ENCODE peak calls at places on chromosomes 5 and 9, in six cellular contexts. B, K, Q, A, F and L are unnamed samples.

GRCh38 chr5:131515348-131515747 is 119.7 kb downstream of the RAPGEF6 start:
- DNase-seq in B (no peak), K (no peak), Q (no peak), A (no peak), F (no peak), L (no peak)

GRCh38 chr5:109102291-109102690 is 307.5 kb downstream of the PJA2 start:
- DNase-seq in B (no peak), K (no peak), Q (no peak), A (no peak), F (no peak), L (no peak)

GRCh38 chr9:2065704-2066103 is 50.6 kb downstream of the SMARCA2 start:
- DNase-seq in B (no peak), K (no peak), Q (no peak), A (no peak), F (no peak), L (no peak)

GRCh38 chr9:133484671-133485437 is 6.0 kb upstream of the SLC2A6 start:
- DNase-seq in B (no peak), K (no peak), Q (no peak), A (no peak), F (peak; percentile 32), L (no peak)

GRCh38 chr5:138911441-138911840 is 36.3 kb upstream of the LRRTM2 start:
- DNase-seq in B (no peak), K (no peak), Q (no peak), A (no peak), F (no peak), L (no peak)

GRCh38 chr9:89884356-89885083 is 279.7 kb downstream of the GADD45G start:
- DNase-seq in B (no peak), K (peak; percentile 29), Q (no peak), A (no peak), F (no peak), L (no peak)

GRCh38 chr9:130712564-130713285 is 19.1 kb downstream of the EXOSC2 start:
- DNase-seq in B (peak; percentile 95), K (peak; percentile 95), Q (peak; percentile 96), A (peak; percentile 91), F (peak; percentile 99), L (peak; percentile 98)

GRCh38 chr5:115377468-115378217 is 81.2 kb upstream of the CCDC112 start:
- DNase-seq in B (no peak), K (no peak), Q (peak; percentile 35), A (peak; percentile 4), F (no peak), L (no peak)

GRCh38 chr9:131942076-131942720 is 137.5 kb downstream of the MED27 start:
- DNase-seq in B (no peak), K (no peak), Q (no peak), A (no peak), F (no peak), L (no peak)

DNA sequence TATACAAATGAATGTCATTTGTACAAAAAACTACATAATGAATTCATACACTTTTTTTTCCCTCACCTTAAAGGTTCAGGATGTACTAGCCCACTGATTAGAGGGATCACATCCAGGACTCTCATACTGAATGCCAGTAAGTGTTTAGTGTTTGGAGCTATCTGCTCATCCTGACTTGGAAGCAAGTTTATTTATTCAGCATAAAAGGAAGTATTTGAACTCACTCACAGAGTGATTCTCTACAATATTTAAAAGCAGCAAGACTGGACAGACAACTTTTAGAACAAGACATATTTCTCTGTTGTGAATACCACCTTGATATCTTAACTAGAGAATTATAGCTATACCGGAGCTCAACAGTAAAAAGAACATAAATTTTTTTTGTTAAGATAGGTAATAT is 14.8 kb upstream of the IQGAP2 start:
- DNase-seq in B (no peak), K (no peak), Q (no peak), A (no peak), F (no peak), L (no peak)
- H3K4me1 ChIP-seq in B (peaks cover 84% of the 10 kb centered on the region), K (no peaks in the 10 kb centered on the region), Q (no peaks in the 10 kb centered on the region), A (no peaks in the 10 kb centered on the region), F (peaks cover 2% of the 10 kb centered on the region), L (peaks cover 5% of the 10 kb centered on the region)

DNA sequence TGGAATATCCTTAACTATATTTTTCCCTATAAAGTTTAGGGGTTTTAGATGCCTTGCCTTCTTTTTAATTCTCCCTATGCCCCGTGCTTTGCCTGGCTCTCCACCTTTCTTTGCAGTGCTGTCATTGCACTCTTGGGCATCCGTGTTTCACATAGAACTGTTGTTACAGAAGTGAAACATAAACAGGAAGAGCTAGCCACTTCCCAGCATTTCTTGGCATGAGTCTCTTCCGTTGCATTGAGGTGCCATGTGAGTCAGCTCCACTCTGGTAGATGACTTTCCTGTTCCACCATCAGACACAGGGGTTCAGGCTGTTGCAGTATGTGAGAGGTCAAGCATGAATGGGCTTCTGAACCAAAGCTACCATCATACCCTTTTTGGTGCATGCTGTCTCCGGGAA is 73.4 kb downstream of the ANGPTL2 start:
- DNase-seq in B (no peak), K (peak; percentile 17), Q (no peak), A (peak; percentile 69), F (no peak), L (no peak)
- TF ChIP-seq ZNF274 in B (no peak), K (no peak), Q (no peak), A (no peak), F (no peak), L (no peak)

DNA sequence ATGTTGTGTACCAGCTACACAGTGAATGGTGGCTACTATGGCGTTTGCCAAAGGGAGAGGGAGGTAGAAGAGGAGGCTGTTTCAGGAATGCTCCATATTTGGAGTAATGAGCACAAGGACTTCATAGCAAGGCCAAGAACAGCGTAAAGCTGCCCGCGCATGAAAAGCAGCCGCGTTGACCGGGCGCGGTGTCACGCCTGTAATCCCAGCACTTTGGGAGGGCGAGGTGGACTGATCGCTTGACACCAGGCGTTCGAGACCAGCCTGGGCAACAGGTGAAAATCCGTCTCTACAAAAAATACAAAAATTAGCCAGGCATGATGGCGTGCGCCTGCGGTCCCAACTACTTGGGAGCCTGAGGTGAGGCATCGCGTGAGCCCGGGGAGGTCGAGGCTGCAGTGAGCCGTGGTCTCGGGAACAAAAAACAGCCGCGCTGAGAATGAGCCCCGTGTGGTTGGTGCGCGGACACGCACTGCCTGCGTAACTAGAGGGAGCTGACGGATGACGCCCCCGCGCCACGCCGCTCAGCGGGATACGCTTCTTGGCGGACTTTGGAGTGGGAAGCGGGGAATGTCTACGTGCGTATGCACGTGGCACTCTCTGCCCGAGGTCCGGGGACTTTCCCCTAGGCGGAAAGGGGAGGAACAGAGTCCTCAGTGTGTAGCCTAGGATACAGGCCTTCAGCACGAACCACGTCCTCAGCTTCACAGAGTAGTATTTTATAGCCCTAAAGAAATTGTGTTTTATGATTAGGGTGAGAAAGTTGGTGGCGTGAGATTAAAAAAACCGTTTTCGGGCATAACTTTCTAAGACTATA is at the start of gene RMRP:
- DNase-seq in B (peak; percentile 99), K (peak; percentile 96), Q (peak; percentile 99), A (peak; percentile 96), F (peak; percentile 89), L (peak; percentile 98)
- H3K4me1 ChIP-seq in B (peaks cover 71% of the 10 kb centered on the region), K (no peaks in the 10 kb centered on the region), Q (peaks cover 35% of the 10 kb centered on the region), A (peaks cover 22% of the 10 kb centered on the region), F (peaks cover 13% of the 10 kb centered on the region), L (no peaks in the 10 kb centered on the region)

GRCh38 chr5:37930350-37930749 is 90.5 kb upstream of the GDNF start:
- DNase-seq in B (no peak), K (no peak), Q (no peak), A (no peak), F (no peak), L (no peak)

GRCh38 chr5:37921452-37921851 is 81.6 kb upstream of the GDNF start:
- DNase-seq in B (no peak), K (no peak), Q (no peak), A (no peak), F (no peak), L (no peak)

GRCh38 chr5:37932450-37932849 is 92.6 kb upstream of the GDNF start:
- DNase-seq in B (no peak), K (no peak), Q (no peak), A (no peak), F (no peak), L (no peak)

DNA sequence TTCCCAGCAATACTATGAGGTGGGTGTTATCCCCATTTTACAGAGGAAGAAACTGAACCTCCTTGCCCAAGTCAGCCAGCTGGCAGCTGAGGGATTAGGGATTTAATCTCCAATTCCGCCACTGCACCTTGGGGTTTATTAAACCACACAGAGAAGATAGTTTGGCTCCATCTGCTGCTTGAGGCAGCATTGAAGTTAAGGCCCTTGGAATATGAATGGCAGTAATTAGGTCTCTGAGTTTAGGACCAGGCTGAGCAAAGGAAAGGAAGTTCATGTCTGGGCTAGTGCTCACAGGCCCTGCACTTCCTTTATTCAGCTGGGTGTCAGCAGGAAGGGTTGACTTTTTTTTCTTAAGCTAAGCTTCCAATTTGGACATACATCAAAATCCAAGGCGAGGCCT is 86.9 kb upstream of the GDNF start:
- DNase-seq in B (no peak), K (no peak), Q (no peak), A (no peak), F (no peak), L (peak; percentile 5)
- TF ChIP-seq ZNF274 in B (no peak), K (no peak), Q (no peak), A (no peak), F (no peak), L (no peak)